ENCODE peak calls at places on chromosomes 6 and 20, in seven cellular contexts. D is activated T-cell treated with anti-CD3 and anti-CD28 coated beads, Interleukin-2, amount 50 U/mL, for 4 hours; N is activated naive CD4-positive, alpha-beta T cell treated with anti-CD3 and anti-CD28 coated beads, Interleukin-2, amount 50 U/mL, for 72 hours; J is left lung; W is aorta; F is RWPE2; H is activated CD4-positive, alpha-beta T cell treated with anti-CD3 and anti-CD28 coated beads for 36 hours. L is an unnamed sample.

GRCh38 chr6:56594699-56595098 is 48.0 kb downstream of the DST start:
- ATAC-seq in J (peak), H (no peak), N (no peak), F (no peak), W (no peak), D (no peak), L (peak)

GRCh38 chr6:225121-225721 is 67.1 kb upstream of the DUSP22 start:
- ATAC-seq in F (peak), H (peak), W (peak), J (peak), N (peak), D (peak), L (peak)

GRCh38 chr6:31738048-31738979 is 1.5 kb upstream of the MSH5 start:
- ATAC-seq in D (no peak), H (peak), N (peak), J (peak), F (no peak), W (no peak), L (peak)

GRCh38 chr6:87588756-87589407 is 905 bp downstream of the RARS2 start:
- ATAC-seq in H (no peak), F (no peak), W (no peak), N (no peak), J (peak), D (no peak), L (no peak)

GRCh38 chr6:33206864-33207568 is 1.3 kb upstream of the RING1 start:
- ATAC-seq in F (no peak), D (no peak), J (no peak), N (no peak), W (no peak), H (no peak), L (no peak)

GRCh38 chr6:116467514-116467913 is 6.3 kb downstream of the CALHM6 start:
- ATAC-seq in H (no peak), N (no peak), F (no peak), W (no peak), D (no peak), J (peak), L (no peak)

GRCh38 chr6:56927538-56928453 is 27.1 kb upstream of the BEND6 start:
- ATAC-seq in H (no peak), J (no peak), W (no peak), D (no peak), F (peak), N (no peak), L (no peak)

GRCh38 chr6:159031826-159032225 is 13.0 kb downstream of the TAGAP start:
- ATAC-seq in F (no peak), W (no peak), J (peak), D (no peak), H (no peak), N (no peak), L (no peak)

GRCh38 chr6:85463621-85464259 is 13.9 kb downstream of the NT5E start:
- ATAC-seq in D (no peak), J (no peak), F (no peak), W (no peak), N (no peak), H (no peak), L (no peak)

GRCh38 chr6:104064876-104065275 is 794.8 kb downstream of the HACE1 start:
- ATAC-seq in N (no peak), J (no peak), W (no peak), F (no peak), H (no peak), D (no peak), L (no peak)

GRCh38 chr6:129575378-129576118 is 134.4 kb downstream of the ARHGAP18 start:
- ATAC-seq in W (peak), N (no peak), F (peak), D (no peak), J (peak), H (no peak), L (peak)

GRCh38 chr6:90463874-90464273 is 123.0 kb downstream of the MAP3K7 start:
- ATAC-seq in H (no peak), J (no peak), W (no peak), D (no peak), F (no peak), N (no peak), L (no peak)

GRCh38 chr6:72683797-72684196 is 61.9 kb downstream of the KCNQ5 start:
- ATAC-seq in J (no peak), W (no peak), H (no peak), D (no peak), F (no peak), N (peak), L (no peak)

GRCh38 chr6:134199848-134200606 is 117.9 kb downstream of the SGK1 start:
- ATAC-seq in D (no peak), W (no peak), N (no peak), J (no peak), H (no peak), F (no peak), L (no peak)

GRCh38 chr6:45986746-45987274 is 28.9 kb downstream of the CLIC5 start:
- ATAC-seq in J (peak), W (no peak), N (no peak), D (no peak), H (no peak), F (no peak), L (no peak)

GRCh38 chr6:19524787-19525186 is 312.4 kb upstream of the ID4 start:
- ATAC-seq in W (peak), N (no peak), F (no peak), H (no peak), D (no peak), J (no peak), L (no peak)

GRCh38 chr6:84665392-84665791 is 99.0 kb downstream of the TBX18 start:
- ATAC-seq in W (no peak), N (no peak), F (no peak), J (no peak), H (no peak), D (no peak), L (no peak)

GRCh38 chr6:155123520-155123919 is 128.4 kb downstream of the TIAM2 start:
- ATAC-seq in J (no peak), D (no peak), F (no peak), H (no peak), W (no peak), N (no peak), L (no peak)

GRCh38 chr20:6142348-6142993 is 19.6 kb upstream of the FERMT1 start:
- ATAC-seq in F (peak), N (no peak), D (no peak), H (peak), J (peak), W (no peak), L (peak)

GRCh38 chr6:80720824-80721223 is 614.4 kb downstream of the BCKDHB start:
- ATAC-seq in D (no peak), J (no peak), H (no peak), N (no peak), F (no peak), W (peak), L (no peak)